ENCODE peak calls at places on chromosome 9, in five cellular contexts. One of them, this sample, is unnamed.

GRCh38 chr9:124284237-124284831 is 26.6 kb downstream of the NEK6 start:
- DNase-seq in AG04450: no peak
- DNase-seq in upper lobe of right lung: no peak
- DNase-seq in K562: no peak
- DNase-seq in fibroblast of lung: peak; percentile 66
- DNase-seq in this sample: peak; percentile 86

GRCh38 chr9:99878651-99879050 is 27.8 kb upstream of the STX17 start:
- DNase-seq in upper lobe of right lung: no peak
- DNase-seq in K562: no peak
- DNase-seq in fibroblast of lung: peak; percentile 36
- DNase-seq in AG04450: no peak
- DNase-seq in this sample: no peak

GRCh38 chr9:68844623-68845612 is 139.9 kb downstream of the PIP5K1B start:
- DNase-seq in fibroblast of lung: no peak
- DNase-seq in upper lobe of right lung: no peak
- DNase-seq in AG04450: no peak
- DNase-seq in K562: peak; percentile 39
- DNase-seq in this sample: peak; percentile 25

GRCh38 chr9:87567047-87567446 is 69.4 kb downstream of the DAPK1 start:
- DNase-seq in upper lobe of right lung: no peak
- DNase-seq in AG04450: no peak
- DNase-seq in K562: no peak
- DNase-seq in fibroblast of lung: no peak
- DNase-seq in this sample: no peak

GRCh38 chr9:99852617-99853016 is 30.9 kb downstream of the NR4A3 start:
- DNase-seq in AG04450: no peak
- DNase-seq in K562: no peak
- DNase-seq in fibroblast of lung: no peak
- DNase-seq in upper lobe of right lung: no peak
- DNase-seq in this sample: no peak

GRCh38 chr9:129182122-129182521 is 4.1 kb upstream of the IER5L start:
- DNase-seq in fibroblast of lung: no peak
- DNase-seq in upper lobe of right lung: no peak
- DNase-seq in K562: no peak
- DNase-seq in AG04450: no peak
- DNase-seq in this sample: no peak

GRCh38 chr9:130034570-130034969 is 8.4 kb downstream of the FNBP1 start:
- DNase-seq in fibroblast of lung: peak; percentile 82
- DNase-seq in K562: no peak
- DNase-seq in AG04450: peak; percentile 55
- DNase-seq in upper lobe of right lung: no peak
- DNase-seq in this sample: no peak

GRCh38 chr9:98520221-98520920 is 188.4 kb downstream of the GABBR2 start:
- DNase-seq in AG04450: no peak
- DNase-seq in upper lobe of right lung: no peak
- DNase-seq in K562: no peak
- DNase-seq in fibroblast of lung: peak; percentile 56
- DNase-seq in this sample: no peak

GRCh38 chr9:113624721-113625120 is 161.2 kb downstream of the RGS3 start:
- DNase-seq in upper lobe of right lung: peak; percentile 32
- DNase-seq in AG04450: no peak
- DNase-seq in fibroblast of lung: peak; percentile 74
- DNase-seq in K562: no peak
- DNase-seq in this sample: no peak

GRCh38 chr9:84919498-84919897 is 250.0 kb downstream of the NTRK2 start:
- DNase-seq in K562: no peak
- DNase-seq in upper lobe of right lung: no peak
- DNase-seq in fibroblast of lung: no peak
- DNase-seq in AG04450: no peak
- DNase-seq in this sample: no peak

DNA sequence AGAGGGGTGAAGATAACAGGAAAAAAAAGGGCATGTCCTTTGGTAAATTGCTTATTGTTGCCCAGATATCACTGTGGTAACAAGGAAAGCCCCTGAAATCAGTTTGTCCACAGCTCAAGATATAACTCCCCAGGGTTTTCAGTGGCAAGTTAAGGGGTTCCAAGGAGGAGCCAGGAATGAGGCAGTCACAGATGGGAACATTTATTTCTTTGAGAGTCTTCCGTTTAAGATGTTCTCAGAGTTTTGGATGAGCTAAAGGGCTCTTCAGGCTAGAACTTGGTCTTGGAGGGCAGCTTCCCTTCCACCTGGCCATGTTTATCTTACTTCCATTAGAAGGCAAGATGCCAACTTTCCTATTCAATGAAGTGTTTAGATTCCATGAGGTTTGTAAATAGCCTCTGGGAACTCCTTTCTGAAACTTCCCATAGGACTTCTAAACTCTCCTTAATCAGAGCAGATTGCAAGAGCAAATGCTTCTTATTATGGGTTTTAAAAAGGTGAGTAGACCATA is 277.6 kb upstream of the TNC start:
- DNase-seq in upper lobe of right lung: no peak
- DNase-seq in K562: no peak
- DNase-seq in fibroblast of lung: peak; percentile 61
- DNase-seq in AG04450: peak; percentile 20
- DNase-seq in this sample: no peak
- TF ChIP-seq CTCF in upper lobe of right lung: no peak
- TF ChIP-seq CTCF in K562: no peak
- TF ChIP-seq CTCF in fibroblast of lung: no peak
- TF ChIP-seq CTCF in AG04450: no peak
- TF ChIP-seq CTCF in this sample: no peak

GRCh38 chr9:78439866-78440830 is 143.2 kb downstream of the PSAT1 start:
- DNase-seq in K562: no peak
- DNase-seq in AG04450: no peak
- DNase-seq in fibroblast of lung: no peak
- DNase-seq in upper lobe of right lung: no peak
- DNase-seq in this sample: no peak
- TF ChIP-seq CTCF in K562: no peak
- TF ChIP-seq CTCF in AG04450: peak; percentile 11
- TF ChIP-seq CTCF in fibroblast of lung: no peak
- TF ChIP-seq CTCF in upper lobe of right lung: no peak
- TF ChIP-seq CTCF in this sample: no peak

DNA sequence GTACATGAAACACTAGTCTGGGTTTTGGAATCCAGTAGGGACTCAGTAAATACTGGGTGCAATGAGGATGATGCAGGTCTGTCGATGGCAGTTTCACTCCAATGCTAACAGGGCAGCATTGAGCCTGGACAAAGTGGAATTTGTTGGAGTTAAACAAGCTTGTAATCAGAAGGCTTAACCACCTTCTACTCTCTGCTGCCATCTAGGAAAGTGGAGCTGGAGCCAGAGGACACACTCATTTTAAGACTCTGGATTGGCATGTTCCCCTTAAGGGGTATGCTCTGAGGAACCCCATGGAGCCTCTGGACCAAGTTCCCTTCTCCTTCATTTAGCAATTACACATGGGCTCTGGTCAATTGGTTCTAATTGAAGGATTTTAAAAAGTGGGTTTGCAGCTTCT is 331.0 kb upstream of the ADAMTSL1 start:
- DNase-seq in AG04450: no peak
- DNase-seq in upper lobe of right lung: no peak
- DNase-seq in K562: no peak
- DNase-seq in fibroblast of lung: no peak
- DNase-seq in this sample: no peak
- TF ChIP-seq CTCF in AG04450: peak; percentile 30
- TF ChIP-seq CTCF in upper lobe of right lung: peak; percentile 25
- TF ChIP-seq CTCF in K562: no peak
- TF ChIP-seq CTCF in fibroblast of lung: peak; percentile 11
- TF ChIP-seq CTCF in this sample: no peak

DNA sequence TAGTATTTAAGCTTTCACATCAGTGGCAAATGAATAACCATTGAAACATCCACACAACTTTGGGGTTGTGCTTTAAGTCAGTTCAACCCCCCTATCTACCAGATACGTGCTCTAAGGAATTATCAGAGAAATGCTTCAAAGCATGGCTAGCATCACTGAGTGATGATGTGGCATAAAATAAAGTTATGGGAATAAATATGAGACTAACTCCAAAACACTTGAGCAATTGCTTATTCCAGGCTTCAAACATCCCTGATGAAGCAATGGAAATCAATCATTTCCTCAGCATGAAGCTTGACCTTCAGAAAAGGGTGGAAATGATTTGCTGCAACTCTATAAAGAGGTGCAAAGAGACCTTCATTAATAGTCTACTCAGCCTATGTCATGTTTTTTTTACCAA is 292.0 kb upstream of the SMC2 start:
- DNase-seq in upper lobe of right lung: no peak
- DNase-seq in K562: no peak
- DNase-seq in AG04450: no peak
- DNase-seq in fibroblast of lung: peak; percentile 5
- DNase-seq in this sample: no peak
- TF ChIP-seq CTCF in upper lobe of right lung: no peak
- TF ChIP-seq CTCF in K562: no peak
- TF ChIP-seq CTCF in AG04450: no peak
- TF ChIP-seq CTCF in fibroblast of lung: no peak
- TF ChIP-seq CTCF in this sample: no peak

GRCh38 chr9:133454943-133455673 is 4.7 kb upstream of the CACFD1 start:
- DNase-seq in AG04450: no peak
- DNase-seq in K562: no peak
- DNase-seq in upper lobe of right lung: no peak
- DNase-seq in fibroblast of lung: no peak
- DNase-seq in this sample: no peak

GRCh38 chr9:133457748-133458147 is 2.0 kb upstream of the CACFD1 start:
- DNase-seq in AG04450: no peak
- DNase-seq in fibroblast of lung: no peak
- DNase-seq in K562: no peak
- DNase-seq in upper lobe of right lung: no peak
- DNase-seq in this sample: no peak

GRCh38 chr9:133455936-133456335 is 3.8 kb upstream of the CACFD1 start:
- DNase-seq in AG04450: no peak
- DNase-seq in K562: no peak
- DNase-seq in upper lobe of right lung: no peak
- DNase-seq in fibroblast of lung: no peak
- DNase-seq in this sample: no peak

GRCh38 chr9:133457233-133457632 is 2.5 kb upstream of the CACFD1 start:
- DNase-seq in AG04450: no peak
- DNase-seq in K562: peak; percentile 61
- DNase-seq in fibroblast of lung: no peak
- DNase-seq in upper lobe of right lung: no peak
- DNase-seq in this sample: peak; percentile 20

GRCh38 chr9:133456409-133456808 is 3.4 kb upstream of the CACFD1 start:
- DNase-seq in K562: no peak
- DNase-seq in upper lobe of right lung: no peak
- DNase-seq in AG04450: no peak
- DNase-seq in fibroblast of lung: no peak
- DNase-seq in this sample: no peak
- TF ChIP-seq CTCF in K562: peak; percentile 47
- TF ChIP-seq CTCF in upper lobe of right lung: no peak
- TF ChIP-seq CTCF in AG04450: peak; percentile 12
- TF ChIP-seq CTCF in fibroblast of lung: no peak
- TF ChIP-seq CTCF in this sample: peak; percentile 52

This sample was measured in HepG2.